ENCODE peak calls at places on chromosome 2, in four cellular contexts. N is endothelial cell of umbilical vein, S is adrenal gland, U is left ventricle myocardium inferior. F is an unnamed sample.

GRCh38 chr2:18987592-18988073 is 370.8 kb downstream of the OSR1 start:
- DNase-seq in N (peak; percentile 51), S (peak; percentile 84), U (peak; percentile 69), F (peak; percentile 95)

GRCh38 chr2:101223814-101224231 is 28.9 kb upstream of the CNOT11 start:
- DNase-seq in N (no peak), S (no peak), U (no peak), F (peak; percentile 5)

GRCh38 chr2:23803965-23804542 is 122.9 kb downstream of the ATAD2B start:
- DNase-seq in N (peak; percentile 19), S (peak; percentile 24), U (peak; percentile 31), F (peak; percentile 20)

GRCh38 chr2:29218550-29219125 is 103.4 kb downstream of the CLIP4 start:
- DNase-seq in N (no peak), S (no peak), U (no peak), F (no peak)

GRCh38 chr2:64514018-64514417 is 10.1 kb upstream of the AFTPH start:
- DNase-seq in N (no peak), S (no peak), U (no peak), F (no peak)

GRCh38 chr2:101630224-101630949 is 67.1 kb upstream of the MAP4K4 start:
- DNase-seq in N (no peak), S (no peak), U (no peak), F (no peak)

GRCh38 chr2:199851886-199852285 is 894 bp upstream of the FTCDNL1 start:
- DNase-seq in N (no peak), S (peak; percentile 15), U (no peak), F (no peak)

GRCh38 chr2:98164256-98164655 is 77.3 kb downstream of the VWA3B start:
- DNase-seq in N (no peak), S (no peak), U (no peak), F (no peak)

GRCh38 chr2:193778293-193778692 is 1583.6 kb upstream of the TMEFF2 start:
- DNase-seq in N (no peak), S (no peak), U (no peak), F (no peak)

GRCh38 chr2:33620-34019 is 12.7 kb downstream of the FAM110C start:
- DNase-seq in N (no peak), S (no peak), U (no peak), F (no peak)

GRCh38 chr2:208320686-208321085 is 54.6 kb downstream of the PIKFYVE start:
- DNase-seq in N (no peak), S (peak; percentile 20), U (peak; percentile 52), F (peak; percentile 74)

GRCh38 chr2:179796213-179797007 is 65.0 kb downstream of the ZNF385B start:
- DNase-seq in N (no peak), S (no peak), U (no peak), F (no peak)

GRCh38 chr2:129887688-129888266 is 91.7 kb upstream of the RAB6C start:
- DNase-seq in N (no peak), S (no peak), U (no peak), F (no peak)

GRCh38 chr2:227377461-227378351 is 1.4 kb downstream of the TM4SF20 start:
- DNase-seq in N (no peak), S (no peak), U (no peak), F (no peak)

GRCh38 chr2:59727191-59727590 is 826.3 kb downstream of the BCL11A start:
- DNase-seq in N (no peak), S (no peak), U (no peak), F (no peak)

GRCh38 chr2:21042958-21043743 is 722 bp downstream of the APOB start:
- DNase-seq in N (peak; percentile 55), S (peak; percentile 34), U (peak; percentile 71), F (peak; percentile 79)

GRCh38 chr2:67215214-67215613 is 181.9 kb upstream of the ETAA1 start:
- DNase-seq in N (peak; percentile 77), S (peak; percentile 67), U (no peak), F (peak; percentile 40)

GRCh38 chr2:183995632-183996031 is 602.7 kb upstream of the ZNF804A start:
- DNase-seq in N (no peak), S (no peak), U (no peak), F (peak; percentile 29)

GRCh38 chr2:176652300-176653182 is 383.3 kb downstream of the MTX2 start:
- DNase-seq in N (peak; percentile 62), S (peak; percentile 29), U (no peak), F (peak; percentile 83)

GRCh38 chr2:206556357-206556949 is 85.8 kb upstream of the FAM237A start:
- DNase-seq in N (peak; percentile 72), S (no peak), U (no peak), F (peak; percentile 48)

GRCh38 chr2:68809324-68810240 is 61.6 kb downstream of the BMP10 start:
- DNase-seq in N (no peak), S (no peak), U (no peak), F (no peak)

GRCh38 chr2:233047667-233048066 is 12.5 kb upstream of the INPP5D start:
- DNase-seq in N (no peak), S (peak; percentile 13), U (no peak), F (no peak)

GRCh38 chr2:142179686-142180085 is 48.9 kb upstream of the LRP1B start:
- DNase-seq in N (no peak), S (no peak), U (no peak), F (no peak)

GRCh38 chr2:204108874-204109295 is 172.3 kb downstream of the ICOS start:
- DNase-seq in N (no peak), S (no peak), U (no peak), F (no peak)

GRCh38 chr2:239293450-239294430 is 107.1 kb downstream of the HDAC4 start:
- DNase-seq in N (no peak), S (peak; percentile 52), U (no peak), F (no peak)

GRCh38 chr2:71150082-71150816 is 19.8 kb downstream of the MPHOSPH10 start:
- DNase-seq in N (no peak), S (peak; percentile 37), U (no peak), F (no peak)

GRCh38 chr2:168642873-168643272 is 159.6 kb upstream of the NOSTRIN start:
- DNase-seq in N (no peak), S (no peak), U (no peak), F (no peak)

GRCh38 chr2:141384676-141385075 is 746.1 kb downstream of the LRP1B start:
- DNase-seq in N (no peak), S (no peak), U (no peak), F (peak; percentile 15)

GRCh38 chr2:220224711-220225519 is 597.5 kb downstream of the SLC4A3 start:
- DNase-seq in N (no peak), S (no peak), U (no peak), F (peak; percentile 92)

GRCh38 chr2:45237128-45237527 is 227.9 kb upstream of the SIX2 start:
- DNase-seq in N (no peak), S (no peak), U (no peak), F (no peak)

DNA sequence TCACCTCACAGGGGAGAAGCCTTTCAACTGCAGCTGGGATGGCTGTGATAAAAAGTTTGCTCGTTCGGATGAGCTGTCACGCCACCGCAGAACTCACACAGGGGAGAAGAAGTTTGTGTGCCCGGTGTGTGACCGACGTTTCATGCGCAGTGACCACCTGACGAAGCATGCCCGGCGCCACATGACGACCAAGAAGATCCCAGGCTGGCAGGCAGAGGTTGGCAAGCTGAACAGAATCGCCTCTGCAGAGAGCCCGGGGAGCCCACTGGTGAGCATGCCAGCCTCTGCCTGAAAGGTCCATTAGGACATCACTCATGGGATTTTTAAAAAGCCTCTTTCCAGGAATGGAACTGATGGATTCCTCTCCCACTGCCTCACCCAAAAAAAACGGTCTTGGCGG is 8.9 kb downstream of the KLF11 start:
- DNase-seq in N (no peak), S (no peak), U (no peak), F (no peak)
- H3K4me1 ChIP-seq in N (no peaks in the 10 kb centered on the region), S (no peaks in the 10 kb centered on the region), U (peaks cover 94% of the 10 kb centered on the region), F (peaks cover 9% of the 10 kb centered on the region)

GRCh38 chr2:135980450-135981080 is 4.9 kb downstream of the DARS1 start:
- DNase-seq in N (no peak), S (no peak), U (no peak), F (no peak)
- H3K4me1 ChIP-seq in N (peaks cover 13% of the 10 kb centered on the region), S (peaks cover 7% of the 10 kb centered on the region), U (peaks cover 53% of the 10 kb centered on the region), F (peaks cover 12% of the 10 kb centered on the region)

GRCh38 chr2:172095905-172096660 is 6.6 kb downstream of the DLX2 start:
- DNase-seq in N (no peak), S (no peak), U (no peak), F (peak; percentile 58)
- H3K4me1 ChIP-seq in N (peaks cover 31% of the 10 kb centered on the region), S (peaks cover 21% of the 10 kb centered on the region), U (peaks cover 63% of the 10 kb centered on the region), F (peaks cover 48% of the 10 kb centered on the region)

GRCh38 chr2:120707816-120708215 is 27.9 kb upstream of the GLI2 start:
- DNase-seq in N (no peak), S (no peak), U (no peak), F (no peak)
- H3K4me1 ChIP-seq in N (peaks cover 6% of the 10 kb centered on the region), S (no peaks in the 10 kb centered on the region), U (no peaks in the 10 kb centered on the region), F (peaks cover 4% of the 10 kb centered on the region)

GRCh38 chr2:209969692-209970091 is 32.7 kb upstream of the RPE start:
- DNase-seq in N (no peak), S (no peak), U (no peak), F (no peak)
- H3K4me1 ChIP-seq in N (no peaks in the 10 kb centered on the region), S (no peaks in the 10 kb centered on the region), U (no peaks in the 10 kb centered on the region), F (no peaks in the 10 kb centered on the region)

GRCh38 chr2:110673201-110673600 is 4.7 kb downstream of the BUB1 start:
- DNase-seq in N (no peak), S (no peak), U (no peak), F (no peak)
- H3K4me1 ChIP-seq in N (peaks cover 26% of the 10 kb centered on the region), S (peaks cover 3% of the 10 kb centered on the region), U (peaks cover 21% of the 10 kb centered on the region), F (peaks cover 9% of the 10 kb centered on the region)

GRCh38 chr2:111708478-111708877 is 175.5 kb downstream of the ANAPC1 start:
- DNase-seq in N (no peak), S (no peak), U (no peak), F (no peak)
- H3K4me1 ChIP-seq in N (peaks cover 14% of the 10 kb centered on the region), S (no peaks in the 10 kb centered on the region), U (peaks cover 14% of the 10 kb centered on the region), F (peaks cover 17% of the 10 kb centered on the region)

DNA sequence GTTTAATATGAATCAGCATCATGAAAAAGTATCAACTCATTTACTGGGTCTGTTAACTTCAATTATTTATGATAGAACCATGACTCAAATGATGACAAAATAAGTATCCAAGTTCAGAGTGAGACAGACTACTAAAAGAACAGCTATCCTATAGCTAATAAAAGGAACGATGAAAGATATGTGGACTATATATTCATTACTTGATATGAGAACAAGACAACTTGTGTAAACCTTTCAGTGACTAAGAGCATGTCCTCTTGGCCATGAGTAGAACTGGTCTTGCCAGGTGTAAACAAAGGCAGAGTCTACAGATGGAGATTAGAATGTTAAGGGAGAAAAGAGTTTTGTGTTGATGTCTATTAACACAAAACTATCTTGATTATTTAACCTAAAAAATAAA is 360.4 kb upstream of the ZC3H15 start:
- DNase-seq in N (no peak), S (no peak), U (no peak), F (no peak)
- H3K4me1 ChIP-seq in N (peaks cover 20% of the 10 kb centered on the region), S (no peaks in the 10 kb centered on the region), U (peaks cover 20% of the 10 kb centered on the region), F (peaks cover 4% of the 10 kb centered on the region)

GRCh38 chr2:3124921-3125760 is 252.5 kb downstream of the EIPR1 start:
- DNase-seq in N (no peak), S (no peak), U (no peak), F (no peak)
- H3K4me1 ChIP-seq in N (peaks cover 2% of the 10 kb centered on the region), S (no peaks in the 10 kb centered on the region), U (peaks cover 12% of the 10 kb centered on the region), F (peaks cover 4% of the 10 kb centered on the region)

GRCh38 chr2:223588251-223588650 is 13.9 kb downstream of the SCG2 start:
- DNase-seq in N (no peak), S (no peak), U (no peak), F (no peak)
- H3K4me1 ChIP-seq in N (peaks cover 3% of the 10 kb centered on the region), S (no peaks in the 10 kb centered on the region), U (peaks cover 11% of the 10 kb centered on the region), F (peaks cover 26% of the 10 kb centered on the region)

F was measured in adipocyte.